ENCODE peak calls at places on chromosomes 7 and 10, in four cellular contexts. I is H9, D is H1, R is mesenchymal stem cell. E is an unnamed sample.

GRCh38 chr7:24668922-24669635 is 88.2 kb downstream of the GSDME start:
- DNase-seq in I (no peak), D (no peak), R (peak), E (no peak)

GRCh38 chr10:11551915-11552602 is 59.4 kb downstream of the USP6NL start:
- DNase-seq in I (no peak), D (no peak), R (peak), E (no peak)

GRCh38 chr7:108167460-108167859 is 37.3 kb upstream of the LAMB4 start:
- DNase-seq in I (no peak), D (no peak), R (no peak), E (no peak)

GRCh38 chr7:47873767-47874166 is 74.5 kb downstream of the PKD1L1 start:
- DNase-seq in I (no peak), D (peak), R (peak), E (no peak)

GRCh38 chr7:52260046-52260665 is 775.3 kb upstream of the POM121L12 start:
- DNase-seq in I (peak), D (no peak), R (peak), E (peak)

GRCh38 chr10:128629111-128630096 is 503.2 kb upstream of the MKI67 start:
- DNase-seq in I (no peak), D (no peak), R (no peak), E (no peak)

GRCh38 chr10:97499561-97500296 is 1.0 kb downstream of the UBTD1 start:
- DNase-seq in I (no peak), D (no peak), R (peak), E (no peak)

GRCh38 chr10:108970016-108970415 is 953.3 kb downstream of the XPNPEP1 start:
- DNase-seq in I (peak), D (peak), R (peak), E (peak)

GRCh38 chr10:24277771-24278518 is 69.0 kb downstream of the KIAA1217 start:
- DNase-seq in I (no peak), D (no peak), R (peak), E (no peak)

DNA sequence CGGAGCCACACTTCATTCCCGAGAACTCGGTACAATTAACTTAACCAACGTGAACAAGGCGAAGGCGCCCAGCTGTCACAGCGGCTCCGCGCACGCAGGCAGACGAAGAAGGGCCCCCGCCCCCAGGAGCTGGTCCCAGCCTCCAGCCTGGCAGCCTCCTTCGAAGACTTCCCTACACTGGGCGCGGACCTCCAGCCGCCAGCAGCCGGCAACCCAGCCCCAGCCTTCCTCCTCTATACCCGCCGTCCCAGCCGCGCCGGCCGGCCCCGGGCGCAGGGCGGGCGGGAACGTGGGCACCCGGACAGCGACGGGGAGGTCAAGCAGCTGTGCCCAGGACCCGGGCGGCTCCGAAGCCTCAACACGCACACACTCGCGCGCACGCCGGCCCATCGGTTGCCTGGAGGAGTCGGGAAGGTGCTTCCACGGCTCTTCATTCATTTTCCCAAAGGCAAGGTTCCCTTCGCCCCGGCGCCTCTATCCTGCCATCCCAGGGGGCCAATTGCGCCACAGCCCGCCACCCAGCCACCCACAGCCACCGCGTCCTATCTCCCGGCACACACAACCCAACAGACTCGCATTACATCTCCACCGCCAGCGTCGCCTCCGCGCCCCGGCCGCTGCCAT is 1.6 kb downstream of the CHST15 start:
- DNase-seq in I (peak), D (peak), R (peak), E (peak)
- H2AFZ ChIP-seq in I (no peak), D (no peak), R (peak), E (peak)

DNA sequence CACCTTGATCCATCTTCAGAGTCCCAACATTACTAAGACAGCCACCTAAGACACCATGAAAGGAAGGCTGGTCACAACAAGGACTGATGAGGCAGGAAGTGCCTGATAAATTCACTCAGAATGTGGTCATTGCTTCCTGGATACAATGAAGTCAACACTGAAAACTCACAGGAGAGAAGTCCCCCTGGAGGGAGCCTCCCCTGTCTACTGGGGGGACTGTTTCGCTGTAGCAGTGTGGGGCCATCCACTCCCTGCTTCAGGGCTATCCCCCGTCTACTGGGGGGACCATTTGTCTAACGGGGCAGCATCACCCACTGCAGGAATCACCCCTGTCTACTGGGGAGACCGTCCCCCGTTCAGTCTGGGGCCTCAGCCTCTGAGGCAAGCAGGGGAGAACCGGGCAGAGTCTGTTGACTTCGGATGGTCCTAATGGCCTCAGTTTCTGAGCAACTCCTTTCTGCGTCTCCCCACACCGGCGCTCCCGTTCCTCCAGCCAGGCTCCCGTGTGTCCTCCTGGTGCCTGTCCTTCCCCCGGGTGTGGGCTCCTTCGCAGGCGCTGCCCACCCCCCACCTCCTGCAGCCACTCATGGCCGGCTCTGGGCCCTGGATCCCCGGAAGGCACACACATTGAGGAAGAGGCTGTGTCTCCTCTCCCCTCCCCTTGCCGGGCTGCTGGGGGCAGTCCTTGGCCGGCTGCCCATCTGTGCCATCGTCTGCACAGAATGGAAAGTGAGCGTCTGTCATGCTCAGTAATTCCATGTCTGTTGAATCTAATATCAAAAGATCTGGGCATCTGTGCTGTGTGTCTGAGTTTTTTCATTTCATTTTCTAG is 59.9 kb upstream of the DNAJB6 start:
- DNase-seq in I (no peak), D (peak), R (peak), E (no peak)
- H3K4ac ChIP-seq in I (no peak), D (no peak), R (peak), E (no peak)

DNA sequence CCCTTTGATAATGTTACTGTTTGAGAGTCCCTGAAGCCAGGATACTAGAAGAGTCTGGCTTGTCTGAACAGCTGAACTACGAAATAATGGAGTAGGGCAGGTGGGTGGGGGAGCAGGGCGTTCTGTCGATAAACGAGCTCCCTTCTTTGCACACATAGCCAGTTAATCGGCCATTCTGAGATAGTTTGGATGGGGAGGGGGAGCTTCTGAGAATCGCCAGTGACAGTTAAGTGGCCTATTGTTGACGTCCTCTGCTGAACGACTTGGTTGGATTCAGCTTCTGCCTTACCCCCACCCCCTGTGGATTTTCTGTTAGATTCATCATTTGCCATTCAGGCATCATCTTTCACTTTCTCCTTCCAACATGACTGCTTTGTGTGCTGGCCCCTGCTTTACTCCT is 490 bp downstream of the CPA5 start:
- DNase-seq in I (no peak), D (no peak), R (no peak), E (no peak)
- H2BK12ac ChIP-seq in I (no peak), D (no peak), R (no peak), E (no peak)

GRCh38 chr7:139080905-139081304 is 28.6 kb downstream of the ZC3HAV1 start:
- DNase-seq in I (no peak), D (no peak), R (no peak), E (no peak)
- H2AFZ ChIP-seq in I (no peak), D (no peak), R (no peak), E (no peak)

DNA sequence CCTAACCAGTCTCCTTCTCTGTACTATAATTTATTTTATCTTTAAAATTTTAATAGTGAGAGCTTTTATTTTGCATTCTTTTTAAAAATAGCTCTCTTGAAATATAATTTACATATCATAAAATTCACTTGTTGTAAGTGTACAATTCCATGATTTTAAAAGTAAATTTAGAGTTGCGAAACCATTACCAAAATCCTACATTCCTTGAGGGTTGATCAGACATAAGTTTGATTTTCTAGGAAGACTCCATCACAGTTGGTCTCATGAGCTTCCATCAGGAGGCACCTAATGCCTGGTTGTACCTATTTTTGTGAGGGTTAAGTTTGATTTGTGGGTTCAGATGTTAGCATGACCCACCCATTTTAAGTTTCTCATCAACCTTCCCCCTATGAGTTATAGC is 108.1 kb downstream of the BMPER start:
- DNase-seq in I (no peak), D (no peak), R (no peak), E (no peak)
- H3K4ac ChIP-seq in I (no peak), D (no peak), R (no peak), E (no peak)

E was measured in neuronal stem cell.